ENCODE peak calls at places on chromosomes 5 and 9, in four cellular contexts. S, I, C and N are unnamed samples.

GRCh38 chr9:29212590-29213373 is 1639.5 kb upstream of the C9orf72 start:
- DNase-seq in S (no peak), C (peak; percentile 65), I (peak; percentile 22), N (no peak)

GRCh38 chr9:5845147-5845531 is 12.2 kb upstream of the ERMP1 start:
- DNase-seq in S (no peak), I (no peak), C (no peak), N (no peak)

GRCh38 chr5:36403601-36404311 is 102.1 kb upstream of the RANBP3L start:
- DNase-seq in S (no peak), C (no peak), I (no peak), N (no peak)

GRCh38 chr9:87290241-87290700 is 207.4 kb upstream of the DAPK1 start:
- DNase-seq in I (no peak), C (peak; percentile 31), S (no peak), N (no peak)

GRCh38 chr9:89375181-89375760 is 57.0 kb downstream of the SECISBP2 start:
- DNase-seq in S (no peak), I (peak; percentile 80), C (no peak), N (peak; percentile 64)

GRCh38 chr5:177426566-177427210 is at the start of gene GRK6:
- DNase-seq in C (peak; percentile 73), S (peak; percentile 70), I (peak; percentile 67), N (peak; percentile 81)

GRCh38 chr9:121267689-121268597 is at the start of gene GSN:
- DNase-seq in C (peak; percentile 88), S (peak; percentile 46), I (peak; percentile 88), N (peak; percentile 56)

GRCh38 chr5:61202213-61202612 is 39.9 kb upstream of the SMIM15 start:
- DNase-seq in C (no peak), I (peak; percentile 52), S (no peak), N (peak; percentile 26)

GRCh38 chr5:166320923-166321480 is 1970.4 kb upstream of the WWC1 start:
- DNase-seq in S (no peak), I (no peak), C (no peak), N (no peak)

GRCh38 chr5:83368317-83368716 is 103.2 kb upstream of the VCAN start:
- DNase-seq in I (no peak), C (no peak), S (no peak), N (no peak)

GRCh38 chr9:114033397-114034103 is 44.5 kb downstream of the AMBP start:
- DNase-seq in C (peak; percentile 71), S (no peak), I (peak; percentile 58), N (peak; percentile 30)

GRCh38 chr5:80877592-80877991 is 82.6 kb upstream of the RASGRF2 start:
- DNase-seq in C (no peak), S (no peak), I (no peak), N (no peak)

DNA sequence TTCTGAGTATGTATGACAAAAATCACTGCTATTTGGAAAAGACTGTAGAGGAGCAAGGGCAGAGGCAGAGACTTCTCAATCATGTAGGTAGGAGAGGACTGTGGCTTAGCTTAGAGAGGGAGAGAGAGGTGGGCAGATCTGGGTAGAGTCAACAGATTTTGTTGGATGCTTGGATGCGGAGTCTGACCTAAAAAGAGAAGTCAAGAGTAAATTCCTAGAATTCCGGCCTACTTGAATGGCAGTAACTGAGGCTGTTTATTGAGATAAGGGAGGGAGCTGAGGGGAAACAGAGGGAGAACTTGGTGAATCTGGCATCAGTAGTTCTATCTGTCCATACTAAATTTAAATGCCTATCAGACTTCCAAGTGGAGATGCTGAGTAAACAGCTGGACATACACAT is 2.4 kb downstream of the TICAM2 start:
- DNase-seq in I (no peak), C (peak; percentile 58), S (no peak), N (no peak)
- TF ChIP-seq CTCF in I (no peak), C (no peak), S (no peak), N (no peak)

DNA sequence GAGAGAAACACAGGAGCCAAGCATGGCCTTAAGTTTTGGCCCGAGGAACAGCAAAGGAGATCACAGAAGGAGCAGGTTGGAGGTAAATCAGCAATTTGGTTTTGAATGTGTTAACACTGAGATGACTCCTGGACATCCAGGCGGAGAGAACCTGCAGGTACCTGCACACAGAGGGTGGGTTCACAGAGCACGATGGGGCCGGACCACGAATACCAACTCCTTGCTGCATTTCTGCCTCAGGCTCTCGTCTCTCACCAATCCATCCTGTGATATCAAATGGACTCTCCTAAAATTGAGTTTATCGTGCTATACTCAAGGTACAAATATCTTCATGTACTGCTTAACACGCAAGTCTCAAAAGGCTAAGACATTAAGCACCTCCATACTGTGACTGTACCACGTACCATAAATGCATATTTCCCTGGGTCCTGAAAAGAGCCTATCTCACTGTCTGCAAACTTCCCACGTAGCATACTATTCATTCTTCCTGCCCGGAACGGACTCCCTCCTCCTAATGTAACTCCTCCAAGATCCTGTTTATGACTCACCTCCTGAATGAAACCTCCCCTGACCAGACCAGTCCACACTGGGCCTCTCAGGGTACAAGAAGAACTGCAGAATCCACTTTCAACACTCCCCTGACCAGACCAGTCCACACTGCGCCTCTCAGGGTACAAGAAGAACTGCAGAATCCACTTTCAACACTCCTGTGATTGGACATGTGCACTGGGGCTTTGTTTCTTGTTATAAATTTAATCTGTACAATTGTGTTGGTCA is 380.8 kb upstream of the RFX3 start:
- DNase-seq in S (no peak), C (no peak), I (no peak), N (no peak)
- TF ChIP-seq CTCF in S (no peak), C (no peak), I (no peak), N (no peak)

GRCh38 chr5:136080113-136080482 is 51.3 kb downstream of the TGFBI start:
- DNase-seq in I (no peak), C (no peak), S (no peak), N (no peak)

GRCh38 chr5:136077046-136077445 is 48.3 kb downstream of the TGFBI start:
- DNase-seq in I (no peak), C (no peak), S (no peak), N (no peak)

GRCh38 chr5:136081192-136081591 is 51.5 kb upstream of the SMAD5 start:
- DNase-seq in I (no peak), S (no peak), C (no peak), N (no peak)

GRCh38 chr5:136080483-136081180 is 51.8 kb downstream of the TGFBI start:
- DNase-seq in C (peak; percentile 83), I (peak; percentile 90), S (peak; percentile 30), N (peak; percentile 87)

DNA sequence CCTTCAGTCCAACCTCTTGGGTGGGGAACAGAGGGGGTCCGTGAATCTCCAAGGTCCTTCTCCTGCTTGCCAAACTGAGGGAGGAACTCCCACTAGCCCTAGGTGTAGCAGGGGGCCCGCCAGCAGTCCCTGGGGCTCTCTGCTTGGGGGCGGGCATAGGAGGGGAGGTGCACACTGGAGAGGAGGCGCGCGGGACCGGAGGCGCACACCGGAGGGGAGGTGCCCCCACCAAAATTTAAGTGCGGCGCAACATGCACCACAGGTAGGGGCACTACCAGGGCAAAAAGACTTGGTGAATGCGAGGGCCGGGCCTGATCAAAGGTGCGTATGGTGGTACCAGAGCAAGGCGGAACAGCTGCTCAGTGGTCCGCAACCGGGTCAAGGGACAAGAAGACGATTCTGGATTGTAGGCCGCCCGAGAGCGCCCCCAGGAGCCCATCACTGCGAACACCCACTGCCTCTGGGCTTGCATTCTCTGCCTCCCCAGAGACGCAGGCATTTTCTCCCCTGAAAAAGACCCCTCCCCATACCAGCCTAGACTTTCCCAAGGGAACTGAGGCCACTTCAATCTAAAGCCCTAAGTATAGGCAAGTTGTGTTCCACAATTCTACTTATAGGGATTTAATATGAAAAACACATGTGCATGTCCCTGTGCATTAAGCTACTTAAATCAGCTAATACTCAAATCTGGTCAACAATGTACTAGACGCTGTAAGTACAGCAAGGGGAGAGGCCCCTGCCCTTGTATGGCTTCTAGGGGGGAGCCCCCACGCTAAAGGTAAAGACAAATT is 50.6 kb downstream of the TGFBI start:
- DNase-seq in I (peak; percentile 47), S (no peak), C (peak; percentile 81), N (no peak)
- TF ChIP-seq CTCF in I (peak; percentile 17), S (no peak), C (peak; percentile 58), N (no peak)

GRCh38 chr5:41509399-41510175 is 814 bp downstream of the PLCXD3 start:
- DNase-seq in I (no peak), S (no peak), C (peak; percentile 41), N (no peak)

GRCh38 chr5:41507501-41507900 is 2.9 kb downstream of the PLCXD3 start:
- DNase-seq in I (no peak), C (no peak), S (no peak), N (no peak)

GRCh38 chr5:41508696-41509398 is 1.6 kb downstream of the PLCXD3 start:
- DNase-seq in C (no peak), S (no peak), I (no peak), N (no peak)

GRCh38 chr5:41510176-41510831 is at the start of gene PLCXD3:
- DNase-seq in S (no peak), I (peak; percentile 18), C (peak; percentile 61), N (no peak)

GRCh38 chr5:41508186-41508585 is 2.2 kb downstream of the PLCXD3 start:
- DNase-seq in C (no peak), I (no peak), S (no peak), N (no peak)
- TF ChIP-seq CTCF in C (no peak), I (no peak), S (no peak), N (no peak)

GRCh38 chr9:12818431-12819000 is 43.7 kb downstream of the LURAP1L start:
- DNase-seq in S (no peak), C (peak; percentile 5), I (no peak), N (no peak)
- TF ChIP-seq CTCF in S (no peak), C (no peak), I (no peak), N (no peak)

GRCh38 chr9:137785704-137786161 is 91.8 kb upstream of the CACNA1B start:
- DNase-seq in C (peak; percentile 54), S (no peak), I (no peak), N (no peak)

GRCh38 chr9:137787786-137788505 is 89.6 kb upstream of the CACNA1B start:
- DNase-seq in C (no peak), I (no peak), S (no peak), N (no peak)

GRCh38 chr9:137787376-137787775 is 90.2 kb upstream of the CACNA1B start:
- DNase-seq in I (no peak), C (no peak), S (no peak), N (no peak)

GRCh38 chr9:137784641-137785513 is 92.7 kb upstream of the CACNA1B start:
- DNase-seq in S (no peak), I (no peak), C (no peak), N (no peak)

DNA sequence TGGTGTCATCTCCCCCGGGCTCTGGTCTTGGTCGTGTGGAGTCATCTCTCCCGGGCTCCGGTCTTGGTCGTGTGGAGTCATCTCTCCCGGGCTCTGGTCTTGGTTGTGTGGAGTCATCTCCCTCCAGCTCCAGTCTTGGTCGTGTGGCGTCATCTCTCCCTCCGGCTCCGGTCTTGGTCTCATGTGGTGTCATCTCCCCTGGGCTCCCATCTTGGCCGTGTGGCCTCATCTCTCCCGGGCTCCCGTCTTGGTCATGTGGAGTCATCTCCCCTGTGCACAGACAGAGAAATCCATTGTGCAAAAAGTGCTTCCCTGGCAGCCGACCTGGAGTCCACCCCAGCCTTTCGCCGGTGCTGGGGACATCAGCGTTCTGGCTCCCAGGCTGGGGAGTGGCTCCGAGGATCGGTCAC is 91.1 kb upstream of the CACNA1B start:
- DNase-seq in C (no peak), S (no peak), I (no peak), N (no peak)
- TF ChIP-seq CTCF in C (no peak), S (no peak), I (no peak), N (no peak)

DNA sequence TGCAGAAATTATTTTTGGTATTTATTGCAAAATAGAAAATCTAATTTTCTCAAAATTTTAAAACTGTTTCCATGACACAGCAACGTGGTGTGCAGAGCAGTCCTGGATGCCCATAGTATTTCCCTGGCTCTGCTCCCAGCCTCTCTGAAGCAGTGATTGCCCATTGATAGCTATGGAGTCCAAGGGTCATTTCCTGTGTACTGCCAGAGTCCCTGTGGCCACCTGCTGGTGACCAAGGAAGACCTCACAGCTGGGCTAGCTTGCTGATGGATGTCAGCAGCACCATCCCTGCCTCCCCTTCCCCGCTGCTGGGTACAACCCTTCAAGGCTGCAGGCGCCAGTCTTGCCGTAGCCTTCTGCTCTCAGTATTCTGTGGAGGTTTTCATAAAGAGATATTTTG is 184.1 kb downstream of the DIRAS2 start:
- DNase-seq in I (no peak), S (no peak), C (peak; percentile 53), N (no peak)
- TF ChIP-seq CTCF in I (no peak), S (no peak), C (peak; percentile 39), N (no peak)